ENCODE peak calls at places on chromosomes 4 and X, in eight cellular contexts. Z is breast epithelium, F is K562, Y is suprapubic skin, C is testis, I is uterus, A is A549, W is ovary. K is an unnamed sample.

GRCh38 chrX:24169211-24169610 is 19.7 kb downstream of the ZFX start:
- DNase-seq in Z (no peak), Y (no peak), C (no peak), W (no peak), I (no peak), F (no peak), A (no peak), K (peak)

GRCh38 chr4:93828830-93829530 is 427 bp downstream of the ATOH1 start:
- DNase-seq in Z (no peak), F (no peak), W (no peak), I (no peak), C (no peak), Y (no peak), A (no peak), K (no peak)

GRCh38 chr4:141027421-141027820 is 105.8 kb downstream of the RNF150 start:
- DNase-seq in I (no peak), C (no peak), Y (no peak), W (no peak), F (no peak), A (no peak), Z (no peak), K (no peak)

GRCh38 chr4:47217291-47217690 is 185.9 kb downstream of the GABRB1 start:
- DNase-seq in C (no peak), Z (no peak), Y (no peak), A (no peak), I (no peak), F (no peak), W (no peak), K (no peak)

GRCh38 chr4:168076989-168077725 is 15.2 kb upstream of the ANXA10 start:
- DNase-seq in I (peak), Y (no peak), A (peak), W (peak), C (peak), Z (peak), F (peak), K (peak)

GRCh38 chr4:37666625-37667071 is 19.5 kb downstream of the RELL1 start:
- DNase-seq in C (peak), I (peak), W (no peak), Y (no peak), F (no peak), A (peak), Z (peak), K (peak)

GRCh38 chr4:97978791-97979488 is 164.3 kb downstream of the STPG2 start:
- DNase-seq in Y (no peak), I (no peak), W (no peak), F (no peak), A (no peak), Z (no peak), C (no peak), K (no peak)

GRCh38 chr4:88628746-88629145 is 36.5 kb downstream of the HERC3 start:
- DNase-seq in I (no peak), W (no peak), A (no peak), F (no peak), Z (no peak), Y (no peak), C (no peak), K (no peak)

GRCh38 chr4:123104275-123104674 is 181.9 kb upstream of the NUDT6 start:
- DNase-seq in Y (no peak), C (no peak), W (no peak), F (no peak), Z (no peak), I (no peak), A (no peak), K (no peak)

GRCh38 chrX:1283750-1284149 is 15.1 kb downstream of the CSF2RA start:
- DNase-seq in C (no peak), I (no peak), Y (no peak), A (no peak), F (no peak), Z (no peak), W (no peak), K (no peak)

GRCh38 chrX:63686878-63687714 is 97.9 kb downstream of the ARHGEF9 start:
- DNase-seq in Z (no peak), A (peak), I (no peak), F (peak), C (no peak), W (no peak), Y (no peak), K (peak)

GRCh38 chr4:86683983-86684382 is 89.9 kb downstream of the PTPN13 start:
- DNase-seq in W (no peak), I (no peak), C (no peak), Z (no peak), A (no peak), F (no peak), Y (no peak), K (no peak)

GRCh38 chr4:35125995-35126712 is 1118.2 kb downstream of the ARAP2 start:
- DNase-seq in A (no peak), Z (no peak), Y (no peak), I (no peak), C (no peak), F (no peak), W (no peak), K (no peak)

GRCh38 chr4:5710065-5710961 is 688 bp upstream of the EVC start:
- DNase-seq in C (no peak), F (no peak), Y (no peak), I (no peak), Z (no peak), W (no peak), A (peak), K (no peak)

GRCh38 chr4:8170341-8170740 is 11.7 kb upstream of the ABLIM2 start:
- DNase-seq in Z (no peak), A (no peak), F (no peak), C (no peak), Y (no peak), W (no peak), I (no peak), K (no peak)

GRCh38 chrX:119004920-119005524 is 30.6 kb downstream of the LONRF3 start:
- DNase-seq in I (peak), C (peak), A (peak), W (peak), F (peak), Z (peak), Y (no peak), K (peak)

GRCh38 chr4:90449626-90450025 is 322.4 kb downstream of the CCSER1 start:
- DNase-seq in F (no peak), Z (no peak), W (no peak), I (no peak), Y (no peak), A (no peak), C (no peak), K (no peak)

GRCh38 chr4:80065601-80066000 is 7.4 kb downstream of the ANTXR2 start:
- DNase-seq in W (no peak), Z (no peak), C (no peak), Y (no peak), F (no peak), A (no peak), I (no peak), K (no peak)

GRCh38 chr4:5027366-5027765 is 8.1 kb upstream of the CYTL1 start:
- DNase-seq in C (no peak), A (no peak), Y (no peak), I (no peak), F (no peak), W (no peak), Z (no peak), K (peak)

GRCh38 chrX:107768051-107768450 is 7.5 kb downstream of the TSC22D3 start:
- DNase-seq in I (no peak), A (no peak), Y (no peak), C (no peak), F (no peak), W (no peak), Z (no peak), K (no peak)

GRCh38 chr4:83266689-83267088 is 17.9 kb downstream of the COQ2 start:
- DNase-seq in W (no peak), Y (no peak), Z (no peak), C (no peak), I (no peak), F (no peak), A (no peak), K (no peak)

GRCh38 chrX:110003167-110004156 is 548 bp downstream of the TMEM164 start:
- DNase-seq in W (peak), C (no peak), Z (no peak), Y (no peak), A (no peak), F (peak), I (peak), K (peak)

GRCh38 chr4:6926681-6927478 is 17.3 kb downstream of the TBC1D14 start:
- DNase-seq in Z (no peak), F (peak), C (peak), I (no peak), A (no peak), Y (no peak), W (no peak), K (peak)

GRCh38 chr4:168632246-168632832 is 135.5 kb downstream of the PALLD start:
- DNase-seq in W (no peak), C (no peak), A (no peak), Y (no peak), Z (no peak), I (no peak), F (no peak), K (no peak)

GRCh38 chrX:107574711-107575110 is 53.6 kb upstream of the PRPS1 start:
- DNase-seq in Z (no peak), Y (no peak), F (no peak), C (no peak), I (no peak), W (no peak), A (no peak), K (no peak)

GRCh38 chr4:184845367-184846011 is 19.7 kb upstream of the ACSL1 start:
- DNase-seq in I (no peak), Z (no peak), C (no peak), W (no peak), Y (no peak), F (no peak), A (no peak), K (no peak)

GRCh38 chrX:138986235-138986634 is 274.7 kb upstream of the FGF13 start:
- DNase-seq in I (no peak), C (no peak), Z (no peak), W (no peak), F (no peak), Y (no peak), A (no peak), K (no peak)

GRCh38 chr4:138890921-138891570 is 124.5 kb upstream of the NOCT start:
- DNase-seq in Z (no peak), W (no peak), F (no peak), I (no peak), C (no peak), A (no peak), Y (no peak), K (no peak)

GRCh38 chr4:10180927-10181744 is 64.5 kb upstream of the WDR1 start:
- DNase-seq in Z (no peak), I (no peak), Y (no peak), C (no peak), A (no peak), F (peak), W (no peak), K (peak)

GRCh38 chr4:164501074-164501473 is 252.9 kb upstream of the SMIM31 start:
- DNase-seq in Y (no peak), F (no peak), W (no peak), A (peak), Z (no peak), C (no peak), I (no peak), K (no peak)

GRCh38 chr4:55547461-55547770 is 707 bp upstream of the CLOCK start:
- DNase-seq in Y (no peak), W (peak), I (no peak), F (no peak), Z (no peak), A (no peak), C (peak), K (no peak)

GRCh38 chr4:87118421-87118820 is 102.0 kb downstream of the KLHL8 start:
- DNase-seq in C (no peak), F (no peak), Z (no peak), W (no peak), Y (no peak), A (no peak), I (no peak), K (no peak)

GRCh38 chr4:83178029-83178428 is 63.5 kb upstream of the PLAC8 start:
- DNase-seq in F (no peak), A (no peak), Z (no peak), W (no peak), C (no peak), Y (no peak), I (no peak), K (no peak)

GRCh38 chr4:158179465-158179864 is 6.6 kb upstream of the GASK1B start:
- DNase-seq in W (no peak), F (no peak), A (no peak), Z (no peak), Y (no peak), C (no peak), I (no peak), K (no peak)
- TF ChIP-seq POLR2A in W (no peak), F (no peak), A (no peak), Z (no peak), Y (no peak), C (no peak), I (no peak), K (no peak)

GRCh38 chr4:121397941-121398601 is 17.3 kb upstream of the QRFPR start:
- DNase-seq in I (no peak), C (no peak), Y (no peak), A (no peak), F (no peak), Z (no peak), W (no peak), K (no peak)
- TF ChIP-seq POLR2A in I (no peak), C (no peak), Y (no peak), A (no peak), F (no peak), Z (no peak), W (no peak), K (no peak)

GRCh38 chr4:1347410-1347864 is 429 bp downstream of the UVSSA start:
- DNase-seq in F (peak), A (peak), I (peak), Y (peak), Z (peak), W (peak), C (peak), K (peak)
- TF ChIP-seq POLR2A in F (peak), A (peak), I (peak), Y (no peak), Z (no peak), W (no peak), C (no peak), K (peak)

DNA sequence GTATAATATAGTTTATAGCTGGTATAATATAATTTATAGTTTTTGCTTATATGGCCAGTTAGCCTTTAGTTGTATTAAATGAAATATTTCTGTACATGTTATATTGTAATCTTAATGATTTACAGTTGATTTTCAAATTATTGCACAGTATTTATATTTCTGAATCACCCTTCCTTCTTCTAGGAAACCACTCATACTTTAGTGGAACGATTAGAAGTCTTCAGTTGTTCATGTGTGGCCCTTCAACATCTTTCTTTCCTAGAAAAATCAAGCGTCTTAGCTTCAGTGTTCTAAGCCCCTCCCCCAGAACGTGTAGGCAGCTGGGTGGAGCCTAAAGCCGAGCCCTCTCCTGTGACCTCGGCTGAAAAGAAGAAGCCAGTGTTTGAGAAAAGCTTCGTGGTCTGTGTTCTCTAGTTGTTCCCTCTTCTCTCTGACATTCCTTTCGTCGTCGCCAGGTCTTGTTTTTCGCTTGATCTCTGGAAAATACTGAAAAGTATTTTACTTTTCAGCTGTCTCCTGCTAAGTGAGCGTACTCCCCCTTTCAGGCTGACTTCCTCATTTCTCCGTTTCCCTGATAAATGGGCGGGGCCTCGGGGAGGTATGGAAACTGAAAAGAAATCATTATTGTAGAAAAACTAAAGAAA is at the start of gene C4orf33:
- DNase-seq in Z (peak), F (peak), Y (peak), I (peak), C (peak), A (peak), W (peak), K (peak)
- TF ChIP-seq POLR2A in Z (no peak), F (peak), Y (no peak), I (no peak), C (no peak), A (no peak), W (no peak), K (no peak)

DNA sequence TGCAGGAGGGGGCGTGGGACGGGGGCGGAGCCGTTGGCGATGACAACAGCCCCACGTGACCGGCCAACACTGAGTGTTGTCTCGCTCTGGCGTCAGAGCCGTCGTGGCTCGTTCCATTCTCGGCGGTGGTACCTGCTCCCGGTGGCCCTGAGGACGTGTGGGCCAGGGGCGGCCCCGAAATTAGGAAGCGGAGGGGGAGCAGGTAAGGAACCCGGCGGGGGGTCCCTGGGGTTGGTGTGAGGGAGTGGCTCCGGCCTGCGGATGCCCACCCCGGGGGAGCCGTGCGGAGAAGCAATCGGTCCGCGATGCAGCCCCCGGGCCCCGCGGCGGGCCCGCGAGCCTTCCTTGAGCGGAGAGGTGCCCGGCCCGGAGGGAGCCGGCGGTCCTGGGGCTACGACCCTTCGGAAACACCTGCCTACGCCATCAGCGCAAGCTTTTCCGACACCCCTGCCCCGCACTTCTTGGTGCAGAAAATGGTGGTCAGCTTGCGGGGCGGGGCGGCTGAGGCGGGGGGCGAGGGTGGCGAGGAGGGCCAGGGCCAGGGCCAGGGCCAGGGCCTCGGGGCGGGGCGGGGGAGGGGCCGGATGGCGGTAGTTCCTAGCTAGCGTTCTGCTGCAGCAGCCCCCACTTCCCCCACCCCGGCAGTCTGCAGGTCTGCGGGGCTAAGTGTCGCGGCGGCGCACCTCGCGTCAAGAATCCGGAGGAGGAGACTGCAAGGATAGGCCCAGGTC is at the start of gene BEX4:
- DNase-seq in C (peak), W (peak), A (peak), Z (peak), Y (peak), F (peak), I (peak), K (peak)
- TF ChIP-seq POLR2A in C (peak), W (peak), A (no peak), Z (peak), Y (no peak), F (peak), I (peak), K (no peak)

DNA sequence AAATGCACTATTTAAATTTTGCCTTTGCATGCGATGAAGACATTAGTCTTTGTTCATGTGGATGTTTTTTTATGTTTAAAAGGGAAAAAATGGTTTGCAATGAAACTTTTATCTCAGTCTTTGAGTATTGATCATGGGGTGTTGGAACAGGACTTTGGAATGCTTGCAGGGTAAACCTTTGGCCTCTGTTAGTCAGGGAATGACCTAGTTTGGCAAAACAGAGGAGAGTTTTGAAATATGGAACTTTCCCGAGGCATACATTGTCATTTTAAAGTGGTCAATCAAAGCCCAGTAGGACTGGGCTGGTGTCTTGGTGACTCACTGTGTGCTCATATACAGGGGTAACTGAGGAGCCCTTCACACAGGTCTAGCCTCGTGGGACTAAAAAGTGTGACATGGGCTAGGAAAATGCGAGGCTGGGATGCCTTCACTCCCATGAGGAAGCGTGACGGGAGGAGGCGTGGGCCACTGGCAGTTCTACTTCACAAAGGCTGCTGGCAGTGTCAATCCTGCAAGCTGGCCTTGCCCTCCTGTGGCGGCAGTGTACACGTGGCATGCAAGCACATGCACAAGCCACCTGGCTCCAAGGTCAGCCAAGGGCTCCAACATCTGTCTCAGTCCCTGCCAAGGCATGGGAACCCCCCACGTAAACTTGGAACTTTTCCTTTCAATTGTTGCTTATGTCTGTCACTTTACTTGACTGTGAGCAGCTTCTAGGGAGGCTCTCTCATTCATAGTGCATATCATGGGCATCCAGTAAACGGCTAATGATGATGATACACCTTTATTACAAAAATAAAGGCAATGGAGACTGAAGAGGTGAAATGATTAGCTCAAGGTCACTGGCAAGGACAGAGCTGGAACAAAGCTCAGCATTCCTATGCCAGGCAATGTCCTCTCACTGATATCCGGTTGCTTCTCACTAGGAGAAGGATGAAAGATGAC is 5.2 kb upstream of the F11 start:
- DNase-seq in A (no peak), W (no peak), F (no peak), Y (no peak), Z (no peak), I (no peak), C (peak), K (no peak)
- TF ChIP-seq POLR2A in A (no peak), W (no peak), F (no peak), Y (no peak), Z (no peak), I (no peak), C (no peak), K (no peak)

GRCh38 chr4:77157859-77158486 is 966 bp downstream of the CCNG2 start:
- DNase-seq in A (peak), F (peak), Y (peak), I (peak), Z (peak), W (peak), C (peak), K (peak)
- TF ChIP-seq POLR2A in A (no peak), F (no peak), Y (no peak), I (peak), Z (no peak), W (no peak), C (no peak), K (no peak)